ENCODE peak calls at places on chromosome 21, in six cellular contexts. F is AG04450, H is Kasumi-1, Y is GM23338, O is stromal cell of bone marrow, R is NCI-H69. J is an unnamed sample.

GRCh38 chr21:29499229-29499628 is 200.5 kb downstream of the BACH1 start:
- DNase-seq in R (no peak), Y (no peak), O (no peak), F (no peak), H (no peak), J (no peak)

GRCh38 chr21:43279578-43279894 is 110.7 kb downstream of the CRYAA start:
- DNase-seq in F (no peak), O (no peak), R (no peak), Y (no peak), H (no peak), J (no peak)

GRCh38 chr21:14119038-14119437 is 91.7 kb downstream of the LIPI start:
- DNase-seq in O (no peak), H (no peak), F (no peak), Y (peak), R (peak), J (no peak)

GRCh38 chr21:39630827-39631226 is 18.1 kb downstream of the B3GALT5 start:
- DNase-seq in F (no peak), O (no peak), Y (no peak), H (no peak), R (peak), J (no peak)

GRCh38 chr21:42063578-42064521 is 7.3 kb upstream of the UMODL1 start:
- DNase-seq in F (no peak), Y (peak), R (peak), H (peak), O (no peak), J (peak)

GRCh38 chr21:42570841-42571387 is 57.3 kb downstream of the SLC37A1 start:
- DNase-seq in H (no peak), O (no peak), R (peak), F (no peak), Y (peak), J (peak)

GRCh38 chr21:42833439-42833815 is 45.9 kb downstream of the WDR4 start:
- DNase-seq in H (peak), R (peak), O (no peak), Y (peak), F (no peak), J (peak)

GRCh38 chr21:42307106-42307505 is 8.1 kb downstream of the TFF3 start:
- DNase-seq in Y (no peak), O (no peak), R (peak), F (no peak), H (no peak), J (no peak)

GRCh38 chr21:45887121-45887611 is 94.4 kb upstream of the COL6A1 start:
- DNase-seq in O (no peak), Y (no peak), R (peak), F (no peak), H (no peak), J (peak)

GRCh38 chr21:37939251-37939650 is 23.0 kb upstream of the KCNJ6 start:
- DNase-seq in H (no peak), Y (no peak), R (peak), O (no peak), F (no peak), J (no peak)

J was measured in left kidney.